ENCODE peak calls at places on chromosomes 1 and 21, in five cellular contexts. A is C1 segment of cervical spinal cord; C is effector CD4-positive, alpha-beta T cell; R is endothelial cell; F is GDM1. W is an unnamed sample.

GRCh38 chr1:215360786-215361185 is 206.3 kb upstream of the KCTD3 start:
- DNase-seq in A (no peak), C (no peak), R (no peak), F (no peak), W (no peak)

GRCh38 chr1:202578001-202578500 is 132.2 kb downstream of the SYT2 start:
- DNase-seq in A (no peak), C (no peak), R (no peak), F (no peak), W (no peak)

GRCh38 chr21:32645261-32646182 is 33.3 kb upstream of the CFAP298 start:
- DNase-seq in A (no peak), C (no peak), R (peak; percentile 11), F (no peak), W (no peak)

GRCh38 chr1:39525366-39526165 is 34.1 kb downstream of the BMP8A start:
- DNase-seq in A (no peak), C (no peak), R (no peak), F (no peak), W (no peak)

GRCh38 chr1:118993712-118994049 is 5.5 kb upstream of the TBX15 start:
- DNase-seq in A (no peak), C (no peak), R (no peak), F (no peak), W (no peak)

GRCh38 chr1:7008975-7009740 is 223.9 kb downstream of the CAMTA1 start:
- DNase-seq in A (no peak), C (no peak), R (no peak), F (no peak), W (no peak)

GRCh38 chr1:52054496-52055065 is 410 bp downstream of the TXNDC12 start:
- DNase-seq in A (no peak), C (no peak), R (no peak), F (no peak), W (no peak)

GRCh38 chr1:215891266-215891665 is 324.2 kb downstream of the KCTD3 start:
- DNase-seq in A (no peak), C (no peak), R (no peak), F (no peak), W (no peak)

GRCh38 chr1:152543808-152544207 is 22.8 kb downstream of the LCE3E start:
- DNase-seq in A (no peak), C (no peak), R (no peak), F (no peak), W (no peak)

W was measured in SIG-M5.